ENCODE peak calls at places on chromosome 9, in seven cellular contexts. One of them, this sample, is unnamed.

GRCh38 chr9:75027187-75028107 is 646 bp downstream of the CARNMT1 start:
- DNase-seq in cardiac muscle cell: peak
- DNase-seq in NB4: peak
- DNase-seq in hepatocyte: peak
- DNase-seq in psoas muscle: peak
- DNase-seq in endothelial cell of umbilical vein: peak
- DNase-seq in colonic mucosa: peak
- DNase-seq in this sample: peak

GRCh38 chr9:7094576-7094975 is 336.8 kb downstream of the KDM4C start:
- DNase-seq in endothelial cell of umbilical vein: peak
- DNase-seq in cardiac muscle cell: no peak
- DNase-seq in psoas muscle: no peak
- DNase-seq in hepatocyte: no peak
- DNase-seq in colonic mucosa: no peak
- DNase-seq in NB4: no peak
- DNase-seq in this sample: no peak

GRCh38 chr9:12702160-12702758 is 9.1 kb downstream of the TYRP1 start:
- DNase-seq in endothelial cell of umbilical vein: peak
- DNase-seq in cardiac muscle cell: peak
- DNase-seq in hepatocyte: peak
- DNase-seq in colonic mucosa: peak
- DNase-seq in NB4: no peak
- DNase-seq in psoas muscle: peak
- DNase-seq in this sample: peak

GRCh38 chr9:131870156-131870555 is 130.3 kb upstream of the RAPGEF1 start:
- DNase-seq in NB4: no peak
- DNase-seq in colonic mucosa: no peak
- DNase-seq in cardiac muscle cell: no peak
- DNase-seq in psoas muscle: no peak
- DNase-seq in hepatocyte: no peak
- DNase-seq in endothelial cell of umbilical vein: no peak
- DNase-seq in this sample: no peak

GRCh38 chr9:16445141-16445920 is 425.1 kb downstream of the BNC2 start:
- DNase-seq in endothelial cell of umbilical vein: no peak
- DNase-seq in cardiac muscle cell: no peak
- DNase-seq in NB4: no peak
- DNase-seq in hepatocyte: peak
- DNase-seq in psoas muscle: no peak
- DNase-seq in colonic mucosa: no peak
- DNase-seq in this sample: no peak

GRCh38 chr9:114619205-114619758 is 8.2 kb downstream of the TMEM268 start:
- DNase-seq in hepatocyte: no peak
- DNase-seq in endothelial cell of umbilical vein: peak
- DNase-seq in cardiac muscle cell: no peak
- DNase-seq in psoas muscle: no peak
- DNase-seq in colonic mucosa: no peak
- DNase-seq in NB4: no peak
- DNase-seq in this sample: no peak

GRCh38 chr9:75612754-75613153 is 277.7 kb upstream of the PCSK5 start:
- DNase-seq in hepatocyte: no peak
- DNase-seq in colonic mucosa: no peak
- DNase-seq in endothelial cell of umbilical vein: no peak
- DNase-seq in NB4: no peak
- DNase-seq in cardiac muscle cell: no peak
- DNase-seq in psoas muscle: no peak
- DNase-seq in this sample: no peak

GRCh38 chr9:134594376-134594941 is 47.1 kb upstream of the COL5A1 start:
- DNase-seq in psoas muscle: no peak
- DNase-seq in endothelial cell of umbilical vein: no peak
- DNase-seq in NB4: no peak
- DNase-seq in cardiac muscle cell: no peak
- DNase-seq in colonic mucosa: peak
- DNase-seq in hepatocyte: no peak
- DNase-seq in this sample: no peak

GRCh38 chr9:37902804-37903580 is 935 bp downstream of the SLC25A51 start:
- DNase-seq in hepatocyte: peak
- DNase-seq in endothelial cell of umbilical vein: peak
- DNase-seq in psoas muscle: no peak
- DNase-seq in cardiac muscle cell: no peak
- DNase-seq in colonic mucosa: no peak
- DNase-seq in NB4: peak
- DNase-seq in this sample: no peak

GRCh38 chr9:87270241-87271234 is 227.1 kb upstream of the DAPK1 start:
- DNase-seq in cardiac muscle cell: no peak
- DNase-seq in endothelial cell of umbilical vein: peak
- DNase-seq in psoas muscle: peak
- DNase-seq in colonic mucosa: no peak
- DNase-seq in NB4: no peak
- DNase-seq in hepatocyte: no peak
- DNase-seq in this sample: peak

GRCh38 chr9:95836072-95836471 is 39.4 kb upstream of the ERCC6L2 start:
- DNase-seq in cardiac muscle cell: no peak
- DNase-seq in hepatocyte: no peak
- DNase-seq in NB4: no peak
- DNase-seq in psoas muscle: no peak
- DNase-seq in colonic mucosa: no peak
- DNase-seq in endothelial cell of umbilical vein: no peak
- DNase-seq in this sample: no peak

GRCh38 chr9:89532478-89532877 is 34.6 kb upstream of the SEMA4D start:
- DNase-seq in NB4: no peak
- DNase-seq in endothelial cell of umbilical vein: no peak
- DNase-seq in psoas muscle: no peak
- DNase-seq in colonic mucosa: no peak
- DNase-seq in hepatocyte: no peak
- DNase-seq in cardiac muscle cell: no peak
- DNase-seq in this sample: no peak

GRCh38 chr9:112777914-112778313 is 27.4 kb downstream of the SNX30 start:
- DNase-seq in hepatocyte: no peak
- DNase-seq in colonic mucosa: no peak
- DNase-seq in cardiac muscle cell: no peak
- DNase-seq in NB4: peak
- DNase-seq in endothelial cell of umbilical vein: no peak
- DNase-seq in psoas muscle: no peak
- DNase-seq in this sample: no peak

GRCh38 chr9:127525426-127526188 is 74.3 kb downstream of the LRSAM1 start:
- DNase-seq in hepatocyte: no peak
- DNase-seq in colonic mucosa: no peak
- DNase-seq in endothelial cell of umbilical vein: no peak
- DNase-seq in NB4: peak
- DNase-seq in psoas muscle: no peak
- DNase-seq in cardiac muscle cell: no peak
- DNase-seq in this sample: no peak
- TF ChIP-seq CTCF in hepatocyte: peak
- TF ChIP-seq CTCF in colonic mucosa: peak
- TF ChIP-seq CTCF in endothelial cell of umbilical vein: peak
- TF ChIP-seq CTCF in NB4: peak
- TF ChIP-seq CTCF in psoas muscle: peak
- TF ChIP-seq CTCF in cardiac muscle cell: peak
- TF ChIP-seq CTCF in this sample: peak

GRCh38 chr9:127710204-127710805 is 3.5 kb downstream of the CFAP157 start:
- DNase-seq in colonic mucosa: no peak
- DNase-seq in endothelial cell of umbilical vein: no peak
- DNase-seq in hepatocyte: no peak
- DNase-seq in cardiac muscle cell: no peak
- DNase-seq in NB4: no peak
- DNase-seq in psoas muscle: no peak
- DNase-seq in this sample: no peak

GRCh38 chr9:127706836-127707241 is at the start of gene CFAP157:
- DNase-seq in psoas muscle: no peak
- DNase-seq in NB4: peak
- DNase-seq in hepatocyte: no peak
- DNase-seq in cardiac muscle cell: peak
- DNase-seq in endothelial cell of umbilical vein: no peak
- DNase-seq in colonic mucosa: no peak
- DNase-seq in this sample: no peak

GRCh38 chr9:127705577-127706215 is 1.1 kb upstream of the CFAP157 start:
- DNase-seq in hepatocyte: no peak
- DNase-seq in psoas muscle: no peak
- DNase-seq in endothelial cell of umbilical vein: no peak
- DNase-seq in cardiac muscle cell: no peak
- DNase-seq in NB4: no peak
- DNase-seq in colonic mucosa: no peak
- DNase-seq in this sample: no peak

GRCh38 chr9:127708952-127709587 is 2.3 kb downstream of the CFAP157 start:
- DNase-seq in hepatocyte: no peak
- DNase-seq in endothelial cell of umbilical vein: no peak
- DNase-seq in psoas muscle: no peak
- DNase-seq in colonic mucosa: no peak
- DNase-seq in NB4: no peak
- DNase-seq in cardiac muscle cell: no peak
- DNase-seq in this sample: no peak

DNA sequence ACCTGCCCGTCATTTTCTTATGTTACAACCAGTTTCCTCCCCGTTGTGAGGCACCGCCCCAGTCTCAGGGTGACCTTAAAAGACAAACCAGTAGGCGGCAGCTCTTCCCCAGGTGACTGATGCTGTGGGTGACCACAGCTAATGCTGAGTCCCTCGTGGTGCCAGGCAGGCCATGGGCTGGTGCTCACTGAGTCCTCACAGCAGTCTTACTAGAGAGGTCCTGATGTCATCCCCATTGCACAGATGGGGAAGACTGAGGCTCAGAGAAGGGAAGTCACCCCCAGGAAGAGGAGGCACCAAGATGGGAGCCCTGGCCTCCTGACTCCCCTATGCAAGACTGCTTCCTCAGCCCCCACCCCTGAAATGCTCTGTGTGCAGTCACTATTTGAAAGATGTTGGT is 978 bp downstream of the CFAP157 start:
- DNase-seq in endothelial cell of umbilical vein: no peak
- DNase-seq in hepatocyte: no peak
- DNase-seq in NB4: peak
- DNase-seq in cardiac muscle cell: no peak
- DNase-seq in psoas muscle: no peak
- DNase-seq in colonic mucosa: peak
- DNase-seq in this sample: no peak
- TF ChIP-seq CTCF in endothelial cell of umbilical vein: no peak
- TF ChIP-seq CTCF in hepatocyte: no peak
- TF ChIP-seq CTCF in NB4: no peak
- TF ChIP-seq CTCF in cardiac muscle cell: no peak
- TF ChIP-seq CTCF in psoas muscle: no peak
- TF ChIP-seq CTCF in colonic mucosa: no peak
- TF ChIP-seq CTCF in this sample: no peak

DNA sequence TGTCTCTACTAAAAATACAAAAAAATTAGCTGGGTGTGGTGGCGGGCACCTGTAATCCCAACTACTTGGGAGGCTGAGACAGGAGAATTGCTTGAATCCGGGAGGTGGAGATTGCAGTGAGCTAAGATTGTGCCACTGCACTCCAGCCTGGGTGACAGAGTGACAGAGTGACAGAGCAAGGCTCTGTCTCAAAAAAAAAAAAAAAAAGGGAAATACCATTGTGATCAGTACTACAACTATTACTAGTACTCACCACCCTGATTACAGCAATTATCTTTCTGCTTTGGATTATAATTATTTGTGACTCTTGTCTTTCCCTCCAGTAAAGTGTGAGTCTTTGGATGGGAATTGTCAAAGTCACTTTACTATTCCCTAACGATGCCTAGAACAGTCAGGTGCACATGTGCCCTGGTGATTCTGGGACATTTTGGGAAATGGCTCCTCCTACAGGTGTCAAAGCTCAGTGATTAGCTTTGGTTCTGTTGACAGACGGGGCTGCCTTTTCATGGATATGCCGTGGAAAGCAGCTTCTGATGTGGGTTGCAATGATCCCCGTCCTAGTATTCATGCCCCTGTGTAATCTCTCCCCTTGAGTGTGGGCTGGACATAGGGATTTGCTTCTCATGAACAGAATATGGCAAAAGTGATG is 31.8 kb upstream of the FRRS1L start:
- DNase-seq in psoas muscle: no peak
- DNase-seq in NB4: no peak
- DNase-seq in colonic mucosa: no peak
- DNase-seq in hepatocyte: no peak
- DNase-seq in endothelial cell of umbilical vein: no peak
- DNase-seq in cardiac muscle cell: no peak
- DNase-seq in this sample: no peak
- TF ChIP-seq CTCF in psoas muscle: no peak
- TF ChIP-seq CTCF in NB4: peak
- TF ChIP-seq CTCF in colonic mucosa: no peak
- TF ChIP-seq CTCF in hepatocyte: no peak
- TF ChIP-seq CTCF in endothelial cell of umbilical vein: no peak
- TF ChIP-seq CTCF in cardiac muscle cell: no peak
- TF ChIP-seq CTCF in this sample: no peak

DNA sequence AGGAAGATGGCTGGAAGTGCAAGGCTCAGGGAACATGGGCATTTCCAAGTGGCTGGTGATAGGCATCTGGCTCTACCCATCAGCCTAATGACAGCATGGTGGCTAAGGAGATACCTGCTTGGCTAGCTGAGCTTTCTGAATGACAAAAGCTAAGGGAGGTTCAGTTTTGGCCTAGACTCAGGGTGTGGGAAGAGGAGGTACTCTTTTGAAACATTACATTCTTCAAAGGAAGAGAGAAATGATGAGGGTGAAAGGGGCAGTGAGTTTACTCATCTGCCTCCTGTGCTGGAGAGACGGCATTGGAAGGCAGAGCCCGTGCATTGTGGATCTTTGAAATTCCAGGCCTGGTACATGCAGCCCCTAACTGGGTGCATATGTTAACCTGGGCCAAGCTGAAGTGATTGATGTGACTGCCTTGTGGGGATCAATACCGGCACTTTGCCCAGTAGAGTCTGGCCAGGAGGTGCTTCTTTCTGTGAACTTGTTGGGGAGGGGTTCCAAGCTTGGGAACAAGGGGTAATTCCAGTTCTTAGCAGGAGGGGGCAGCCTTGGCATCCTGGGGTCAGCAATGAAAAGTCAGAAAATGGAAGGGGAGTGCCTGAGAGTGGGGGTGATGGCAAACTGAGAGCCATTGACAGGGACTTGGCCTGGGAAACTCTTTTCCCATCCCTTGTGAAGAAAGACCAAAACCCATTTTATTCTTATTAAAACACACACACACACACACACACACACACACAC is 108.6 kb downstream of the ACER2 start:
- DNase-seq in hepatocyte: no peak
- DNase-seq in NB4: peak
- DNase-seq in colonic mucosa: no peak
- DNase-seq in endothelial cell of umbilical vein: no peak
- DNase-seq in cardiac muscle cell: no peak
- DNase-seq in psoas muscle: no peak
- DNase-seq in this sample: peak
- TF ChIP-seq CTCF in hepatocyte: no peak
- TF ChIP-seq CTCF in NB4: peak
- TF ChIP-seq CTCF in colonic mucosa: no peak
- TF ChIP-seq CTCF in endothelial cell of umbilical vein: peak
- TF ChIP-seq CTCF in cardiac muscle cell: peak
- TF ChIP-seq CTCF in psoas muscle: no peak
- TF ChIP-seq CTCF in this sample: peak